ENCODE peak calls at places on chromosomes 1 and 21, in six cellular contexts. K is PC-3, W is IMR-90, S is Peyer's patch, G is AG04450, Y is coronary artery. B is an unnamed sample.
A peak's percentile ranks its signal among the peaks of the same experiment; 100 is the strongest.

GRCh38 chr1:37056201-37056764 is 22.0 kb upstream of the GRIK3 start:
- DNase-seq in K (no peak), W (no peak), S (no peak), G (no peak), Y (no peak), B (no peak)

GRCh38 chr1:110242731-110243130 is 32.6 kb downstream of the KCNC4 start:
- DNase-seq in K (no peak), W (no peak), S (no peak), G (no peak), Y (no peak), B (no peak)

GRCh38 chr1:185816460-185816859 is 82.3 kb downstream of the HMCN1 start:
- DNase-seq in K (no peak), W (peak; percentile 47), S (no peak), G (no peak), Y (no peak), B (no peak)

GRCh38 chr1:193118803-193119730 is 2.8 kb upstream of the CDC73 start:
- DNase-seq in K (no peak), W (no peak), S (no peak), G (no peak), Y (no peak), B (no peak)

GRCh38 chr1:41631971-41632370 is 147.5 kb upstream of the EDN2 start:
- DNase-seq in K (peak; percentile 63), W (peak; percentile 80), S (no peak), G (no peak), Y (no peak), B (peak; percentile 74)

GRCh38 chr1:193103759-193104495 is 1.3 kb downstream of the GLRX2 start:
- DNase-seq in K (no peak), W (no peak), S (no peak), G (no peak), Y (no peak), B (no peak)

GRCh38 chr1:1264868-1265272 is 8.8 kb downstream of the UBE2J2 start:
- DNase-seq in K (peak; percentile 100), W (peak; percentile 100), S (no peak), G (peak; percentile 98), Y (no peak), B (peak; percentile 98)

GRCh38 chr1:247409869-247410544 is 6.0 kb upstream of the NLRP3 start:
- DNase-seq in K (no peak), W (no peak), S (no peak), G (no peak), Y (no peak), B (no peak)

GRCh38 chr21:42941696-42942085 is 16.3 kb upstream of the ERVH48-1 start:
- DNase-seq in K (peak; percentile 69), W (no peak), S (no peak), G (no peak), Y (no peak), B (no peak)

GRCh38 chr1:90220496-90220895 is 225.6 kb downstream of the ZNF326 start:
- DNase-seq in K (no peak), W (no peak), S (no peak), G (no peak), Y (no peak), B (no peak)

GRCh38 chr1:40703316-40703715 is 11.8 kb downstream of the NFYC start:
- DNase-seq in K (peak; percentile 28), W (peak; percentile 87), S (no peak), G (no peak), Y (no peak), B (peak; percentile 67)

GRCh38 chr1:10286244-10286643 is 75.9 kb downstream of the KIF1B start:
- DNase-seq in K (no peak), W (peak; percentile 39), S (no peak), G (no peak), Y (no peak), B (no peak)

GRCh38 chr21:41894511-41894910 is 15.4 kb upstream of the PRDM15 start:
- DNase-seq in K (no peak), W (no peak), S (no peak), G (no peak), Y (no peak), B (no peak)

GRCh38 chr1:30353637-30354036 is 369.7 kb downstream of the MATN1 start:
- DNase-seq in K (peak; percentile 18), W (no peak), S (no peak), G (no peak), Y (no peak), B (no peak)

GRCh38 chr1:24727490-24728214 is 17.6 kb upstream of the CLIC4 start:
- DNase-seq in K (no peak), W (peak; percentile 93), S (peak; percentile 74), G (no peak), Y (no peak), B (peak; percentile 92)

GRCh38 chr1:223500560-223501425 is 107.6 kb downstream of the CCDC185 start:
- DNase-seq in K (peak; percentile 99), W (peak; percentile 95), S (no peak), G (peak; percentile 47), Y (no peak), B (peak; percentile 86)

GRCh38 chr1:93715529-93716126 is 34.0 kb upstream of the BCAR3 start:
- DNase-seq in K (no peak), W (peak; percentile 32), S (no peak), G (no peak), Y (no peak), B (no peak)

DNA sequence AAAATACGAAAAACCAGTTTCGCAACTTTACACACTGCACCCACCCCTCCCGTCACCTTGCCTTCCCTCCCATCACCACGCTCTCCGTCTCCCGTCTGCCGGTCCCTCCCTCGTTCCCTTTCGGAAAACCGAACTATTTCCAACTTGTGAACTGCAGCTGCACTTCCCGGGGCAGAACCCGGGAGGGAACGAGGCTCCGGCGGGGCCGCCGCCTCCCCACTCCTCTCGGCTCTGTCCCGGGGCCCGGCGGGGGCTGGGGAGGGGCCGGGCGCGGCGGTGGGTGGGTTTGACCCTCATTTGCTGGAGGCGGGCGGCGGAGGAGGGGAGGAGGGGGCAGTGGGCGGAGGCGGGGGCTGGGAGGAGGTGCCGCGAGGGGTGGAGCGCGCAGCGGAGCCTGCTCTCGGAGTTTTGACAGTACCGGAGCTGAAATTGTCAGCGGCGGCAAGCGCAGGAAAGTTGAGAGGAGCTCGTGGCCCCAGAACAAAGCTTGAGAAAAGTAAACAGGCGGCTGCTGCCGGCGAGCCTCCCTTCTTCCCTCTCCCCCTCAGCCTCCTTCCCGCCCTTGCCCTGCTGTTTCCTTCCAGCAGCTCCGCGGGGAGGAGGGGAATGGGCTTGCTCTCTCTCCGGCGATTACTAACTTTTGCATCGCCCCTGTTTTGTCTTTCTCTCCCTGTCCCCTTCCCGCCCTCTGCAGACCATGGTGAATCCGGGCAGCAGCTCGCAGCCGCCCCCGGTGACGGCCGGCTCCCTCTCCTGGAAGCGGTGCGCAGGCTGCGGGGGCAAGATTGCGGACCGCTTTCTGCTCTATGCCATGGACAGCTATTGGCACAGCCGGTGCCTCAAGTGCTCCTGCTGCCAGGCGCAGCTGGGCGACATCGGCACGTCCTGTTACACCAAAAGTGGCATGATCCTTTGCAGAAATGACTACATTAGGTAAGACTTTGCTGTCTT is 2.9 kb downstream of the LMO4 start:
- DNase-seq in K (peak; percentile 92), W (peak; percentile 60), S (peak; percentile 81), G (peak; percentile 38), Y (peak; percentile 87), B (peak; percentile 31)
- H3K27ac ChIP-seq in K (peak overlapping the region; percentile 82), W (peak overlapping the region; percentile 98), S (peak overlapping the region; percentile 94), G (peak overlapping the region; percentile 52), Y (peak overlapping the region; percentile 93), B (no peak overlapping the region)

DNA sequence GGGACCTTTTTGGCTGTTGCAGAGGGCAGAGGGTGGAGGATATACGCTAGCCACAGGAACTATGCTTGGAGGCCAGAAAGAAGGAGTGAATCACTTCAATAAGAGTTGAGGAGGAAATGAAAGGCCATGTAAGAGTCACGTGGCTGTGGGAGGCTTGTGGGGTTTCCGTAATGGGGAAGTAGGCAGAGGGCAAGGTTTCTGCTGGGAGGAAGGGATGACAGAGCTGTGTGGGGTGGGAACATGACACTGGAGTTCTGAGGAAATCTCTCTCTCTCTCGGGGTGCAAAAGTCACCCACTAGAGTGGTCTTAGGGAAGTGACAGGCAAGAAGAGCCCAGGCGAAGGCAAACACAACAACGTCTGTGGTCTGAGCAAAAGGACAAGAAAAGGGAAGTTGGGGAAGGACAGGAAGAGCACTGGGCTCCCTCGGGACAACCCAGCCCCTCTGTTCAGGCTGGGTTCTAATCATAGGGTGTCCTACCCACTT is 3.9 kb upstream of the CD1C start:
- DNase-seq in K (no peak), W (no peak), S (peak; percentile 89), G (no peak), Y (no peak), B (no peak)
- H3K4me3 ChIP-seq in K (no peak overlapping the region), W (no peak overlapping the region), S (no peak overlapping the region), G (no peak overlapping the region), Y (no peak overlapping the region), B (no peak overlapping the region)

DNA sequence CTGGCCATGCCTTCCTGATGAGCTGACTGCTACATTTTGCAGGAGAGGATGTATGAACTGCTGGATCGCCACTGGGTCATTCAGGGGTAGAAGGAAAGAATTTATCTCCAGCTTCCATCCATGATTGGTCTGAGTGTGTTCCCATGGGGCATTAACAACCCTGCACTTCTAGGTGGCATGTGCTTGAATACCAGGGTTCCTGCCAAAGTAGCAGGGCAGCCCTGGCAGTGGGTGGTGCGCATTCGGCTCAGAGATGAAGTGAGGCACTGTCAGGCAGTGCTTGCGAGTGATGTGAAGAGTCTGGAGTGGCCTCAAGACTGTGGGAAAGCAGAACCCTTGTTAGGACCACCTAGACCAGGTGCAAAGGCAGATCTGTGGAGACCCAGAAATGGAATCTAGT is 294.9 kb downstream of the ASTN1 start:
- DNase-seq in K (no peak), W (no peak), S (no peak), G (no peak), Y (no peak), B (no peak)
- H3K27ac ChIP-seq in K (no peak overlapping the region), W (no peak overlapping the region), S (no peak overlapping the region), G (no peak overlapping the region), Y (no peak overlapping the region), B (no peak overlapping the region)

GRCh38 chr1:207514890-207515289 is 18.9 kb downstream of the CR1 start:
- DNase-seq in K (no peak), W (no peak), S (no peak), G (no peak), Y (no peak), B (no peak)

GRCh38 chr1:207518608-207519239 is 22.8 kb downstream of the CR1 start:
- DNase-seq in K (no peak), W (no peak), S (no peak), G (no peak), Y (no peak), B (no peak)

GRCh38 chr1:207516729-207517128 is 20.8 kb downstream of the CR1 start:
- DNase-seq in K (no peak), W (no peak), S (no peak), G (no peak), Y (no peak), B (no peak)

GRCh38 chr1:207520946-207521345 is 25.0 kb downstream of the CR1 start:
- DNase-seq in K (no peak), W (no peak), S (no peak), G (no peak), Y (no peak), B (no peak)

DNA sequence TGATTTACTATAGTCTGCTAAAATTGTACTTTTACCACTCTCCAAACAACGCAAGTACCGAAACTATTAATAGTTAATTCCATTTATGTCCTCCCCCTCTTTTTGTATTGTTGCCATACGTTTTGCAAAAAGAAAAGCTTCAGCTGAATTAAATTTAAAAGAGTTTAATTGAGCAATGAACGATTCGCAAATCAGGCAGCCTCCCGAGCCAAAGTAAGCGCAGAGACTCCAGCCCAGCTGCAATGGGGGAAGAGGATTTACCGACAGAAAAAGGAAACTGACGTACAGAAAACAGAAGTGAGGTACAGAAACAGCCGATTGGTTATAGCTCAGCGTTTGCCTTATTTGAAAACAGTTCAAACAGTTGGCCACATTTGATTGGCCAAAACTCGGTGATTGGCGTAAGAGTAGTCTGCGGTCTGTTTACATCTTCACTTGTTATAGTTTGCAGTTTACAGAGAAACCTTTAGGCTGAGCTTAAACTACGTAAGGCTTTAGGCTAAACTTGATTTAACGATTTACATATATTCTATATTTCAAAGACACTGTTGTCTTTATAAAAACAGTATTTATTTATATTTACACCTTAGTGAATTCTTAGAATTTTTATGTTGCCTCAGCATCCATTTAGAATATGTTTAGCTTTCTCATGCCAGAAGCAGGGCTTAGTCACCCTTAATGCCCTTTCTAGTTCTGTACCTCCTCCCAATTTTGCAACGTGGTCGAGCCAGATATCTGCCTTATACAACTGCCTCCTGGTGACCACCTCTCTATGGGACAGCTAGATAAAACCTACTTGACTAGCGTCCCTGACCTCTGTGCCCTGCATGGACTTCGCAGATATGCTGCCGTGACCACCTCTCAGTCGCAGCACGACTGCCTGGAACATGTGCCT is 23.8 kb downstream of the CR1 start:
- DNase-seq in K (no peak), W (no peak), S (no peak), G (no peak), Y (no peak), B (no peak)
- H3K4me3 ChIP-seq in K (no peak overlapping the region), W (no peak overlapping the region), S (no peak overlapping the region), G (no peak overlapping the region), Y (no peak overlapping the region), B (no peak overlapping the region)